ENCODE peak calls at places on chromosomes 7 and 10, in five cellular contexts. H, M, V, J and Z are unnamed samples.

GRCh38 chr10:123154943-123155505 is 822 bp downstream of the BUB3 start:
- DNase-seq in H (no peak), V (no peak), M (no peak), J (no peak), Z (peak; percentile 26)

GRCh38 chr10:112383325-112383724 is 9.4 kb downstream of the ACSL5 start:
- DNase-seq in V (no peak), H (peak; percentile 71), M (no peak), J (peak; percentile 86), Z (peak; percentile 72)

GRCh38 chr7:7236041-7236440 is 53.7 kb downstream of the C1GALT1 start:
- DNase-seq in V (no peak), M (no peak), H (no peak), J (no peak), Z (no peak)

GRCh38 chr10:131141645-131142445 is 169.7 kb downstream of the TCERG1L start:
- DNase-seq in M (no peak), J (no peak), H (no peak), V (no peak), Z (no peak)

GRCh38 chr7:127332884-127333283 is 59.6 kb downstream of the ZNF800 start:
- DNase-seq in V (no peak), M (no peak), H (no peak), J (no peak), Z (no peak)

GRCh38 chr10:25017661-25018060 is 1.2 kb downstream of the THNSL1 start:
- DNase-seq in H (no peak), V (no peak), M (no peak), J (no peak), Z (no peak)

GRCh38 chr10:125064681-125065492 is 95.5 kb downstream of the CTBP2 start:
- DNase-seq in V (peak; percentile 19), M (no peak), H (peak; percentile 55), J (peak; percentile 90), Z (no peak)

GRCh38 chr10:43338117-43338516 is 33.3 kb upstream of the FXYD4 start:
- DNase-seq in V (no peak), M (no peak), J (no peak), H (no peak), Z (no peak)

GRCh38 chr10:97462309-97462708 is 16.3 kb downstream of the ZDHHC16 start:
- DNase-seq in V (no peak), M (no peak), J (no peak), H (no peak), Z (no peak)

GRCh38 chr7:13946181-13946580 is 43.3 kb downstream of the ETV1 start:
- DNase-seq in M (no peak), J (no peak), H (no peak), V (no peak), Z (no peak)

GRCh38 chr7:111568870-111569462 is 6.7 kb upstream of the IMMP2L start:
- DNase-seq in H (no peak), V (no peak), M (no peak), J (no peak), Z (no peak)

GRCh38 chr10:77247076-77247561 is 390.5 kb downstream of the KCNMA1 start:
- DNase-seq in V (no peak), H (peak; percentile 37), M (peak; percentile 72), J (no peak), Z (peak; percentile 31)

GRCh38 chr10:88890681-88891371 is 10.8 kb downstream of the STAMBPL1 start:
- DNase-seq in H (no peak), V (no peak), J (no peak), M (no peak), Z (no peak)

GRCh38 chr7:79598351-79598750 is 144.9 kb upstream of the MAGI2 start:
- DNase-seq in M (no peak), V (no peak), H (no peak), J (no peak), Z (no peak)

GRCh38 chr10:76086571-76087260 is 655.3 kb downstream of the LRMDA start:
- DNase-seq in J (no peak), H (peak; percentile 72), V (no peak), M (no peak), Z (peak; percentile 60)

GRCh38 chr10:22631185-22631584 is 83.2 kb downstream of the PIP4K2A start:
- DNase-seq in M (no peak), J (no peak), V (no peak), H (no peak), Z (no peak)

GRCh38 chr7:22137026-22137425 is 191.3 kb upstream of the CDCA7L start:
- DNase-seq in M (no peak), V (no peak), H (no peak), J (no peak), Z (no peak)

GRCh38 chr7:43204081-43204480 is 91.6 kb downstream of the HECW1 start:
- DNase-seq in J (no peak), H (no peak), V (no peak), M (no peak), Z (no peak)

GRCh38 chr10:87651801-87652200 is 7.9 kb upstream of the PAPSS2 start:
- DNase-seq in J (no peak), H (no peak), M (no peak), V (no peak), Z (no peak)

GRCh38 chr10:10193848-10194247 is 823.8 kb upstream of the CELF2 start:
- DNase-seq in J (no peak), M (no peak), V (no peak), H (no peak), Z (no peak)

GRCh38 chr7:110347091-110347490 is 743.8 kb upstream of the LRRN3 start:
- DNase-seq in J (no peak), V (no peak), H (no peak), M (no peak), Z (no peak)

GRCh38 chr10:49255883-49256282 is 43.1 kb upstream of the C10orf71 start:
- DNase-seq in M (no peak), J (no peak), H (no peak), V (no peak), Z (no peak)

GRCh38 chr10:121928528-121928884 is 675 bp upstream of the ATE1 start:
- DNase-seq in M (peak; percentile 31), H (peak; percentile 46), J (peak; percentile 11), V (no peak), Z (no peak)

GRCh38 chr10:122504551-122504950 is 43.2 kb downstream of the HTRA1 start:
- DNase-seq in V (no peak), J (peak; percentile 9), M (peak; percentile 95), H (peak; percentile 78), Z (no peak)